ENCODE peak calls at places on chromosome 13, in eight cellular contexts. One of them, this sample, is unnamed.

GRCh38 chr13:88246239-88246638 is 575.1 kb downstream of the SLITRK5 start:
- DNase-seq in stomach: no peak
- DNase-seq in Peyer's patch: no peak
- DNase-seq in CD8-positive, alpha-beta memory T cell: no peak
- DNase-seq in uterus: no peak
- DNase-seq in CD4-positive, alpha-beta memory T cell: no peak
- DNase-seq in upper lobe of right lung: no peak
- DNase-seq in SK-N-SH: no peak
- DNase-seq in this sample: no peak

GRCh38 chr13:70249332-70250064 is 141.2 kb upstream of the KLHL1 start:
- DNase-seq in stomach: no peak
- DNase-seq in Peyer's patch: no peak
- DNase-seq in CD8-positive, alpha-beta memory T cell: no peak
- DNase-seq in uterus: no peak
- DNase-seq in CD4-positive, alpha-beta memory T cell: no peak
- DNase-seq in upper lobe of right lung: no peak
- DNase-seq in SK-N-SH: no peak
- DNase-seq in this sample: no peak

GRCh38 chr13:22861958-22862466 is 318.8 kb upstream of the SGCG start:
- DNase-seq in stomach: no peak
- DNase-seq in Peyer's patch: no peak
- DNase-seq in CD8-positive, alpha-beta memory T cell: no peak
- DNase-seq in uterus: no peak
- DNase-seq in CD4-positive, alpha-beta memory T cell: no peak
- DNase-seq in upper lobe of right lung: no peak
- DNase-seq in SK-N-SH: no peak
- DNase-seq in this sample: no peak

GRCh38 chr13:106603568-106603967 is 35.6 kb upstream of the ARGLU1 start:
- DNase-seq in stomach: no peak
- DNase-seq in Peyer's patch: no peak
- DNase-seq in CD8-positive, alpha-beta memory T cell: no peak
- DNase-seq in uterus: no peak
- DNase-seq in CD4-positive, alpha-beta memory T cell: no peak
- DNase-seq in upper lobe of right lung: no peak
- DNase-seq in SK-N-SH: no peak
- DNase-seq in this sample: no peak

GRCh38 chr13:39284801-39285388 is 246.6 kb downstream of the NHLRC3 start:
- DNase-seq in stomach: no peak
- DNase-seq in Peyer's patch: no peak
- DNase-seq in CD8-positive, alpha-beta memory T cell: no peak
- DNase-seq in uterus: no peak
- DNase-seq in CD4-positive, alpha-beta memory T cell: no peak
- DNase-seq in upper lobe of right lung: no peak
- DNase-seq in SK-N-SH: no peak
- DNase-seq in this sample: no peak

GRCh38 chr13:60078226-60078625 is 85.5 kb downstream of the DIAPH3 start:
- DNase-seq in stomach: no peak
- DNase-seq in Peyer's patch: no peak
- DNase-seq in CD8-positive, alpha-beta memory T cell: no peak
- DNase-seq in uterus: no peak
- DNase-seq in CD4-positive, alpha-beta memory T cell: no peak
- DNase-seq in upper lobe of right lung: no peak
- DNase-seq in SK-N-SH: no peak
- DNase-seq in this sample: no peak

GRCh38 chr13:112457485-112457884 is 81.3 kb downstream of the SPACA7 start:
- DNase-seq in stomach: no peak
- DNase-seq in Peyer's patch: no peak
- DNase-seq in CD8-positive, alpha-beta memory T cell: no peak
- DNase-seq in uterus: no peak
- DNase-seq in CD4-positive, alpha-beta memory T cell: no peak
- DNase-seq in upper lobe of right lung: peak; percentile 60
- DNase-seq in SK-N-SH: no peak
- DNase-seq in this sample: no peak

GRCh38 chr13:113971471-113972231 is 2.2 kb downstream of the C13orf46 start:
- DNase-seq in stomach: no peak
- DNase-seq in Peyer's patch: peak; percentile 41
- DNase-seq in CD8-positive, alpha-beta memory T cell: no peak
- DNase-seq in uterus: no peak
- DNase-seq in CD4-positive, alpha-beta memory T cell: no peak
- DNase-seq in upper lobe of right lung: peak; percentile 66
- DNase-seq in SK-N-SH: no peak
- DNase-seq in this sample: peak; percentile 42

GRCh38 chr13:80011448-80012212 is 329.3 kb downstream of the SPRY2 start:
- DNase-seq in stomach: peak; percentile 51
- DNase-seq in Peyer's patch: no peak
- DNase-seq in CD8-positive, alpha-beta memory T cell: no peak
- DNase-seq in uterus: no peak
- DNase-seq in CD4-positive, alpha-beta memory T cell: no peak
- DNase-seq in upper lobe of right lung: no peak
- DNase-seq in SK-N-SH: no peak
- DNase-seq in this sample: no peak

GRCh38 chr13:25473864-25474263 is 102.1 kb downstream of the ATP8A2 start:
- DNase-seq in stomach: no peak
- DNase-seq in Peyer's patch: no peak
- DNase-seq in CD8-positive, alpha-beta memory T cell: no peak
- DNase-seq in uterus: no peak
- DNase-seq in CD4-positive, alpha-beta memory T cell: no peak
- DNase-seq in upper lobe of right lung: no peak
- DNase-seq in SK-N-SH: no peak
- DNase-seq in this sample: no peak

GRCh38 chr13:42270857-42271215 is 1.1 kb upstream of the AKAP11 start:
- DNase-seq in stomach: no peak
- DNase-seq in Peyer's patch: no peak
- DNase-seq in CD8-positive, alpha-beta memory T cell: no peak
- DNase-seq in uterus: no peak
- DNase-seq in CD4-positive, alpha-beta memory T cell: no peak
- DNase-seq in upper lobe of right lung: no peak
- DNase-seq in SK-N-SH: no peak
- DNase-seq in this sample: no peak

GRCh38 chr13:101152184-101152583 is 264.1 kb downstream of the NALCN start:
- DNase-seq in stomach: no peak
- DNase-seq in Peyer's patch: no peak
- DNase-seq in CD8-positive, alpha-beta memory T cell: no peak
- DNase-seq in uterus: no peak
- DNase-seq in CD4-positive, alpha-beta memory T cell: no peak
- DNase-seq in upper lobe of right lung: no peak
- DNase-seq in SK-N-SH: no peak
- DNase-seq in this sample: no peak

GRCh38 chr13:43573787-43574562 is 212.8 kb downstream of the ENOX1 start:
- DNase-seq in stomach: no peak
- DNase-seq in Peyer's patch: no peak
- DNase-seq in CD8-positive, alpha-beta memory T cell: no peak
- DNase-seq in uterus: no peak
- DNase-seq in CD4-positive, alpha-beta memory T cell: no peak
- DNase-seq in upper lobe of right lung: no peak
- DNase-seq in SK-N-SH: no peak
- DNase-seq in this sample: no peak

GRCh38 chr13:48400820-48401219 is 12.1 kb downstream of the LPAR6 start:
- DNase-seq in stomach: no peak
- DNase-seq in Peyer's patch: no peak
- DNase-seq in CD8-positive, alpha-beta memory T cell: no peak
- DNase-seq in uterus: no peak
- DNase-seq in CD4-positive, alpha-beta memory T cell: peak; percentile 19
- DNase-seq in upper lobe of right lung: no peak
- DNase-seq in SK-N-SH: no peak
- DNase-seq in this sample: no peak

GRCh38 chr13:48401480-48401879 is 11.4 kb downstream of the LPAR6 start:
- DNase-seq in stomach: no peak
- DNase-seq in Peyer's patch: no peak
- DNase-seq in CD8-positive, alpha-beta memory T cell: no peak
- DNase-seq in uterus: no peak
- DNase-seq in CD4-positive, alpha-beta memory T cell: no peak
- DNase-seq in upper lobe of right lung: no peak
- DNase-seq in SK-N-SH: no peak
- DNase-seq in this sample: no peak

GRCh38 chr13:48397744-48398143 is 15.2 kb downstream of the LPAR6 start:
- DNase-seq in stomach: no peak
- DNase-seq in Peyer's patch: no peak
- DNase-seq in CD8-positive, alpha-beta memory T cell: no peak
- DNase-seq in uterus: no peak
- DNase-seq in CD4-positive, alpha-beta memory T cell: no peak
- DNase-seq in upper lobe of right lung: no peak
- DNase-seq in SK-N-SH: no peak
- DNase-seq in this sample: no peak

GRCh38 chr13:48400090-48400694 is 12.7 kb downstream of the LPAR6 start:
- DNase-seq in stomach: no peak
- DNase-seq in Peyer's patch: no peak
- DNase-seq in CD8-positive, alpha-beta memory T cell: no peak
- DNase-seq in uterus: no peak
- DNase-seq in CD4-positive, alpha-beta memory T cell: no peak
- DNase-seq in upper lobe of right lung: no peak
- DNase-seq in SK-N-SH: no peak
- DNase-seq in this sample: no peak

DNA sequence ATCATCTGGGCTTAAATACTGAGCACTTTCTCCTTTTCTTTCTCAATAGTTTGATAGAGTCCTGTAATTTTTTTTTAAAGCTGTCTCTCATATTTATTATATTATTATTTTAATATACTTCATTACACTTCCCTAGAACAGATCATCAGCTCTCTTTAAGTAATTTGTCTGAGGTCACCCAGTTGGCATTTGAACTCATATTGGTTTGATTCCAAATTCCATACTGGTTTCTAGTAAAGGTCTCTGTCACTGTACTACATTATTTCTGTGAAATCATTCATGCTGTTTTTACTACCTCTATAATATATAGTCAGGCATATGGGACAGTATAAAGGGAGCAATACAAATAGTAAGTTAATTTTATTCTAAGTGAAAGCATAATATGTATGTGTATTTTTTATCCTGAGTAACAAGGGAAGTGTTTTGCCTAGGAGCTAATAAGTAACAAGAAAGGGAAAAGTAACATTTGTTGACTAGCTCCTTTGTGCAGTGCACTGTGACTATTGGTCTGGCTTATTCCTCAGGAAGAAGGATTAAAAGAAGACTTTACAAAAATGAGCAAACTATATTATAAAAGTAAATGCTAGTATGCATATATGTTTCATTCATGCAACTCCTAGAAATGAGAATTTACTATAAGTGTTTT is 14.3 kb downstream of the LPAR6 start:
- DNase-seq in stomach: no peak
- DNase-seq in Peyer's patch: no peak
- DNase-seq in CD8-positive, alpha-beta memory T cell: no peak
- DNase-seq in uterus: no peak
- DNase-seq in CD4-positive, alpha-beta memory T cell: no peak
- DNase-seq in upper lobe of right lung: no peak
- DNase-seq in SK-N-SH: no peak
- DNase-seq in this sample: no peak
- H3K27ac ChIP-seq in stomach: no peak overlapping the region
- H3K27ac ChIP-seq in Peyer's patch: no peak overlapping the region
- H3K27ac ChIP-seq in CD8-positive, alpha-beta memory T cell: no peak overlapping the region
- H3K27ac ChIP-seq in uterus: peak overlapping the region; percentile 18
- H3K27ac ChIP-seq in CD4-positive, alpha-beta memory T cell: no peak overlapping the region
- H3K27ac ChIP-seq in upper lobe of right lung: peak overlapping the region; percentile 15
- H3K27ac ChIP-seq in SK-N-SH: peak overlapping the region; percentile 30
- H3K27ac ChIP-seq in this sample: no peak overlapping the region

DNA sequence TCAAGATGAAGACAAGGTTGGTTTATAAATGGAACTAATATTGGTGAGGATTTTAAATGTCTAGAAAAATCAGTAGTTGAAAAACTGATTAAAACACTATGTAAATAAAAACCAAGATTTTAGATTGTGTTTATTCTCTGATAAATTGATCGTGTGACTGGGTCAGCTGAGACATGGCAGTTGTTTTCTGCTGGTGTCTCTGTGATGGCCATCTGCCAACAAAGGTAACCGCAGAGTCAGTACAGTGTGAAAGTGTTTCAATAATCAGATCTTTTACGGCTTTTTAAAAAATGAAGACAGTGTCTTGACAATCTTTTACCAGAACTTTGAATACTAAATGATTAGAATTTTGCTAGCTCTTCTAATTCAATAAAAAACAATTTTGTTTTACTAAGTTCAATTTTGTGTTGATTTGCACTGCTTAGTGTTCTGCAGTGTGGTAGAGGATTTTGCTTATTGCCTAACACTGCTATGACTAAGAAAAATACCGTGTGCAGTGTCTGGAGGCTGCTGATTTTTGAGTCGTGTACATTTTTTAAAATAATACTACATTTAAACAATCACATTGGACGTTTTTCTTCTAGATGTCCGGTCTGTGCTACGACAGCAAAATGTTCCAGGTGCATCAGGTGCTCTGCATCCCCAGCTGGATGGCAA is 32.7 kb upstream of the GPR183 start:
- DNase-seq in stomach: peak; percentile 69
- DNase-seq in Peyer's patch: peak; percentile 74
- DNase-seq in CD8-positive, alpha-beta memory T cell: peak; percentile 71
- DNase-seq in uterus: no peak
- DNase-seq in CD4-positive, alpha-beta memory T cell: peak; percentile 86
- DNase-seq in upper lobe of right lung: no peak
- DNase-seq in SK-N-SH: no peak
- DNase-seq in this sample: no peak
- H3K4me1 ChIP-seq in stomach: peaks cover 11% of the 10 kb centered on the region
- H3K4me1 ChIP-seq in Peyer's patch: peaks cover 5% of the 10 kb centered on the region
- H3K4me1 ChIP-seq in CD8-positive, alpha-beta memory T cell: peaks cover 70% of the 10 kb centered on the region
- H3K4me1 ChIP-seq in uterus: no peaks in the 10 kb centered on the region
- H3K4me1 ChIP-seq in CD4-positive, alpha-beta memory T cell: peaks cover 86% of the 10 kb centered on the region
- H3K4me1 ChIP-seq in upper lobe of right lung: no peaks in the 10 kb centered on the region
- H3K4me1 ChIP-seq in SK-N-SH: no peaks in the 10 kb centered on the region
- H3K4me1 ChIP-seq in this sample: no peaks in the 10 kb centered on the region

DNA sequence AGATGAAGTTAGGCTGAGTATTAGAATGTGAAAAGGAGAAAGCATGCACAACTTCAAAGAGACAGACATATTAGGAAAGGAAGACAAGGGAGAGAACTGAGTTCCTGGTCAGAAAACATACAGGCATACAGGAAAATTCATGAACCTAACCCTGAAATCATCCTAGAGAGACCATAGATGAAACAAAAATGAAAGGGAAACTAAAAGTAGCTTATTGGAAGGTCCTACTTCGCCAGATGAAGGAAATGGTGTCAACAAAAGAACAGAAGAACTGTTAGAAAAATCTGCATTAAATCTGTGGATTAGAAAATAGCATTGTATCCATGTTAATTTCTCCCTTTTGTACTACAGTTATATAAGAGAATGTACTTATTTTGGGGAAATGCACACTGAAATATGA is 169.0 kb upstream of the UFM1 start:
- DNase-seq in stomach: no peak
- DNase-seq in Peyer's patch: no peak
- DNase-seq in CD8-positive, alpha-beta memory T cell: no peak
- DNase-seq in uterus: no peak
- DNase-seq in CD4-positive, alpha-beta memory T cell: no peak
- DNase-seq in upper lobe of right lung: no peak
- DNase-seq in SK-N-SH: no peak
- DNase-seq in this sample: no peak
- H3K4me3 ChIP-seq in stomach: no peak overlapping the region
- H3K4me3 ChIP-seq in Peyer's patch: peak overlapping the region; percentile 4
- H3K4me3 ChIP-seq in CD8-positive, alpha-beta memory T cell: peak overlapping the region; percentile 40
- H3K4me3 ChIP-seq in uterus: no peak overlapping the region
- H3K4me3 ChIP-seq in CD4-positive, alpha-beta memory T cell: no peak overlapping the region
- H3K4me3 ChIP-seq in upper lobe of right lung: no peak overlapping the region
- H3K4me3 ChIP-seq in SK-N-SH: peak overlapping the region; percentile 21
- H3K4me3 ChIP-seq in this sample: no peak overlapping the region

DNA sequence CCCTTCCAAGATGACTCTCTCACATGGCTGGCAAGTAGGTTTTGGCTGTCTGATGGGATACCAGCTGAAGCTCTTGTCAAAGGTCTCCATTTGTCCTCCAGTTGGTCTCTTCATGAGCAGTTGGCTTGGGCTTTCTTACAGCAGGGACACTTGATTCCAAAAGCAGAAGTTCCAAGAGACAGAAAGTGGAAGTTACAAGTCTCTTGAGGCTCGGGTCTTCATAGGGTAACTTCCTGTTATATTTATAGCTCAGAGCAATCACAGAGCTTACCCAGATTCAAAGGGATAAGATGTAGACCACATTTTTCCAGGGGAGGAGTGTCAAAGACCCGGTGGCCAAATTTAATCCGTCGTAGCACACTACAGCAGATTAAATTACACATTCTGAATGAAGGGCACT is 440.0 kb downstream of the RFC3 start:
- DNase-seq in stomach: no peak
- DNase-seq in Peyer's patch: no peak
- DNase-seq in CD8-positive, alpha-beta memory T cell: no peak
- DNase-seq in uterus: no peak
- DNase-seq in CD4-positive, alpha-beta memory T cell: no peak
- DNase-seq in upper lobe of right lung: no peak
- DNase-seq in SK-N-SH: no peak
- DNase-seq in this sample: no peak
- H3K27ac ChIP-seq in stomach: no peak overlapping the region
- H3K27ac ChIP-seq in Peyer's patch: no peak overlapping the region
- H3K27ac ChIP-seq in CD8-positive, alpha-beta memory T cell: no peak overlapping the region
- H3K27ac ChIP-seq in uterus: no peak overlapping the region
- H3K27ac ChIP-seq in CD4-positive, alpha-beta memory T cell: no peak overlapping the region
- H3K27ac ChIP-seq in upper lobe of right lung: no peak overlapping the region
- H3K27ac ChIP-seq in SK-N-SH: no peak overlapping the region
- H3K27ac ChIP-seq in this sample: no peak overlapping the region

This sample was measured in aorta.